ENCODE peak calls at places on chromosomes 7 and 10, in eight cellular contexts. T is NCI-H1417; W is WERI-Rb-1; J is RPMI8226; E is AG10803; I is stimulated activated CD4-positive, alpha-beta T cell treated with anti-CD3 and anti-CD28 coated beads, Interleukin-2, amount 100 ng/mL, for 24 hours; H is H9; R is EL. S is an unnamed sample.

GRCh38 chr7:918118-918425 is 36.4 kb downstream of the ADAP1 start:
- DNase-seq in T (no peak), W (no peak), J (no peak), E (no peak), I (no peak), H (no peak), R (no peak), S (no peak)

GRCh38 chr7:33130184-33130583 is 820 bp downstream of the BBS9 start:
- DNase-seq in T (no peak), W (peak), J (no peak), E (no peak), I (no peak), H (no peak), R (no peak), S (no peak)

GRCh38 chr10:102550636-102551210 is 47.0 kb downstream of the SUFU start:
- DNase-seq in T (no peak), W (no peak), J (no peak), E (no peak), I (no peak), H (no peak), R (no peak), S (no peak)

GRCh38 chr7:149427096-149427680 is 33.7 kb downstream of the ZNF777 start:
- DNase-seq in T (no peak), W (peak), J (no peak), E (peak), I (no peak), H (no peak), R (no peak), S (no peak)

GRCh38 chr7:96045181-96045580 is 272.8 kb downstream of the DYNC1I1 start:
- DNase-seq in T (no peak), W (no peak), J (no peak), E (no peak), I (no peak), H (no peak), R (no peak), S (no peak)

GRCh38 chr10:48604408-48605263 is at the start of gene ARHGAP22:
- DNase-seq in T (peak), W (peak), J (peak), E (peak), I (no peak), H (peak), R (peak), S (no peak)

GRCh38 chr7:73851410-73852338 is 9.3 kb upstream of the TMEM270 start:
- DNase-seq in T (no peak), W (no peak), J (peak), E (peak), I (peak), H (no peak), R (peak), S (peak)

GRCh38 chr10:11595395-11595692 is 16.1 kb downstream of the USP6NL start:
- DNase-seq in T (no peak), W (no peak), J (no peak), E (peak), I (no peak), H (no peak), R (peak), S (no peak)

GRCh38 chr10:80253266-80253962 is 36.0 kb downstream of the MAT1A start:
- DNase-seq in T (no peak), W (no peak), J (peak), E (peak), I (no peak), H (no peak), R (no peak), S (no peak)

GRCh38 chr7:55593515-55594318 is 21.4 kb upstream of the VOPP1 start:
- DNase-seq in T (peak), W (peak), J (peak), E (peak), I (peak), H (peak), R (peak), S (peak)

GRCh38 chr7:29278362-29279070 is 83.9 kb downstream of the CHN2 start:
- DNase-seq in T (no peak), W (peak), J (no peak), E (no peak), I (no peak), H (no peak), R (no peak), S (no peak)

GRCh38 chr7:141663081-141663510 is 38.9 kb downstream of the DENND11 start:
- DNase-seq in T (no peak), W (no peak), J (peak), E (no peak), I (no peak), H (no peak), R (no peak), S (no peak)

GRCh38 chr7:110835209-110835608 is 255.7 kb upstream of the LRRN3 start:
- DNase-seq in T (peak), W (no peak), J (peak), E (no peak), I (no peak), H (no peak), R (no peak), S (no peak)

GRCh38 chr7:151242181-151243044 is 6.1 kb downstream of the SMARCD3 start:
- DNase-seq in T (no peak), W (no peak), J (no peak), E (no peak), I (no peak), H (no peak), R (no peak), S (no peak)

GRCh38 chr7:95921543-95921942 is 149.2 kb downstream of the DYNC1I1 start:
- DNase-seq in T (no peak), W (no peak), J (no peak), E (peak), I (no peak), H (no peak), R (peak), S (no peak)

GRCh38 chr7:83819911-83820310 is 171.0 kb upstream of the SEMA3E start:
- DNase-seq in T (no peak), W (peak), J (no peak), E (no peak), I (no peak), H (peak), R (peak), S (no peak)

S was measured in activated T-cell treated with anti-CD3 and anti-CD28 coated beads for 24 hours.